ENCODE peak calls at places on chromosomes 7 and 10, in four cellular contexts. N is T-helper 1 cell, Z is fibroblast of mammary gland, Q is kidney glomerular epithelial cell. O is an unnamed sample.

GRCh38 chr7:55120501-55121198 is 101.8 kb downstream of the EGFR start:
- DNase-seq in N (no peak), Z (peak), Q (no peak), O (peak)

GRCh38 chr10:130507461-130507860 is 371.3 kb downstream of the GLRX3 start:
- DNase-seq in N (no peak), Z (no peak), Q (no peak), O (no peak)

GRCh38 chr10:43851030-43851429 is 202.3 kb upstream of the ZNF32 start:
- DNase-seq in N (no peak), Z (no peak), Q (no peak), O (no peak)

GRCh38 chr7:141945356-141945755 is 1.4 kb downstream of the CLEC5A start:
- DNase-seq in N (no peak), Z (peak), Q (no peak), O (no peak)

GRCh38 chr10:31188792-31189406 is 130.1 kb upstream of the ZEB1 start:
- DNase-seq in N (no peak), Z (peak), Q (no peak), O (no peak)

GRCh38 chr10:87660484-87661133 is 931 bp downstream of the PAPSS2 start:
- DNase-seq in N (no peak), Z (peak), Q (no peak), O (peak)

GRCh38 chr7:157829491-157829890 is 492.7 kb downstream of the DNAJB6 start:
- DNase-seq in N (no peak), Z (no peak), Q (no peak), O (no peak)

GRCh38 chr7:130566168-130566897 is 74.4 kb downstream of the MEST start:
- DNase-seq in N (no peak), Z (peak), Q (no peak), O (no peak)

GRCh38 chr7:107179326-107180163 is 10.7 kb downstream of the HBP1 start:
- DNase-seq in N (no peak), Z (peak), Q (peak), O (no peak)

GRCh38 chr7:34131371-34131770 is 226.0 kb downstream of the BMPER start:
- DNase-seq in N (no peak), Z (no peak), Q (no peak), O (no peak)

GRCh38 chr7:156089222-156089621 is 277.0 kb upstream of the SHH start:
- DNase-seq in N (no peak), Z (no peak), Q (no peak), O (no peak)

GRCh38 chr7:54785261-54785660 is 26.2 kb upstream of the SEC61G start:
- DNase-seq in N (no peak), Z (peak), Q (no peak), O (no peak)

GRCh38 chr7:88377421-88377820 is 70.7 kb upstream of the STEAP4 start:
- DNase-seq in N (no peak), Z (peak), Q (peak), O (no peak)

GRCh38 chr10:32459072-32459703 is 13.2 kb downstream of the CCDC7 start:
- DNase-seq in N (peak), Z (no peak), Q (no peak), O (no peak)

GRCh38 chr7:30932562-30932961 is 20.9 kb downstream of the AQP1 start:
- DNase-seq in N (no peak), Z (no peak), Q (peak), O (peak)

GRCh38 chr10:127218658-127219057 is 22.3 kb upstream of the INSYN2A start:
- DNase-seq in N (no peak), Z (no peak), Q (no peak), O (no peak)

GRCh38 chr10:47359626-47360418 is 11.7 kb downstream of the RBP3 start:
- DNase-seq in N (no peak), Z (no peak), Q (no peak), O (no peak)

GRCh38 chr10:43250625-43250924 is 16.3 kb downstream of the RASGEF1A start:
- DNase-seq in N (no peak), Z (no peak), Q (no peak), O (no peak)

GRCh38 chr7:43217055-43217454 is 104.6 kb downstream of the HECW1 start:
- DNase-seq in N (no peak), Z (no peak), Q (no peak), O (no peak)

O was measured in hepatic stellate cell.